ENCODE peak calls at places on chromosomes 16 and 17, in eight cellular contexts. I is prostate gland, N is A549, R is heart left ventricle, X is ovary, D is tibial nerve, W is suprapubic skin, Q is transverse colon. H is an unnamed sample.
A peak's percentile ranks its signal among the peaks of the same experiment; 100 is the strongest.

GRCh38 chr16:81367821-81368220 is 53.1 kb downstream of the GAN start:
- DNase-seq in I (no peak), N (no peak), R (no peak), X (no peak), D (no peak), W (no peak), Q (no peak), H (no peak)

GRCh38 chr17:61412860-61413653 is 13.4 kb downstream of the TBX2 start:
- DNase-seq in I (no peak), N (no peak), R (no peak), X (no peak), D (no peak), W (peak; percentile 65), Q (no peak), H (peak; percentile 41)

GRCh38 chr17:67696853-67697505 is 20.8 kb upstream of the NOL11 start:
- DNase-seq in I (no peak), N (no peak), R (no peak), X (no peak), D (no peak), W (no peak), Q (no peak), H (no peak)

GRCh38 chr16:30723725-30724355 is 24.4 kb upstream of the PHKG2 start:
- DNase-seq in I (no peak), N (no peak), R (no peak), X (no peak), D (no peak), W (no peak), Q (no peak), H (peak; percentile 42)

GRCh38 chr16:66425651-66426050 is 1.4 kb upstream of the BEAN1 start:
- DNase-seq in I (no peak), N (no peak), R (no peak), X (no peak), D (no peak), W (no peak), Q (no peak), H (peak; percentile 25)

GRCh38 chr17:81083125-81083765 is 48.3 kb downstream of the BAIAP2 start:
- DNase-seq in I (peak; percentile 85), N (no peak), R (no peak), X (no peak), D (no peak), W (no peak), Q (no peak), H (no peak)

GRCh38 chr17:32755045-32755805 is 121.7 kb downstream of the MYO1D start:
- DNase-seq in I (no peak), N (peak; percentile 55), R (no peak), X (no peak), D (no peak), W (no peak), Q (no peak), H (no peak)

GRCh38 chr16:47644166-47644565 is 183.0 kb downstream of the PHKB start:
- DNase-seq in I (no peak), N (no peak), R (peak; percentile 39), X (no peak), D (no peak), W (no peak), Q (no peak), H (no peak)

GRCh38 chr16:67198238-67198734 is 645 bp upstream of the ELMO3 start:
- DNase-seq in I (peak; percentile 47), N (peak; percentile 93), R (no peak), X (peak; percentile 44), D (no peak), W (no peak), Q (peak; percentile 78), H (peak; percentile 73)

GRCh38 chr16:81473066-81473488 is 28.5 kb downstream of the CMIP start:
- DNase-seq in I (no peak), N (no peak), R (no peak), X (no peak), D (no peak), W (no peak), Q (no peak), H (no peak)

GRCh38 chr16:27235938-27236245 is 32.6 kb downstream of the KDM8 start:
- DNase-seq in I (no peak), N (no peak), R (no peak), X (no peak), D (no peak), W (no peak), Q (no peak), H (no peak)

GRCh38 chr17:61309857-61310256 is 89.8 kb upstream of the TBX2 start:
- DNase-seq in I (no peak), N (no peak), R (no peak), X (no peak), D (no peak), W (no peak), Q (no peak), H (no peak)

GRCh38 chr17:30819941-30820705 is 4.4 kb downstream of the CRLF3 start:
- DNase-seq in I (no peak), N (no peak), R (no peak), X (no peak), D (no peak), W (no peak), Q (no peak), H (no peak)

GRCh38 chr16:3578121-3578520 is 918 bp upstream of the NLRC3 start:
- DNase-seq in I (no peak), N (no peak), R (no peak), X (no peak), D (no peak), W (no peak), Q (peak; percentile 14), H (no peak)

GRCh38 chr16:3579776-3580175 is 2.6 kb upstream of the NLRC3 start:
- DNase-seq in I (no peak), N (no peak), R (no peak), X (no peak), D (no peak), W (no peak), Q (no peak), H (no peak)

GRCh38 chr16:3577302-3577752 is at the start of gene NLRC3:
- DNase-seq in I (no peak), N (no peak), R (no peak), X (no peak), D (no peak), W (no peak), Q (peak; percentile 28), H (peak; percentile 77)

GRCh38 chr16:3580271-3580670 is 3.1 kb upstream of the NLRC3 start:
- DNase-seq in I (no peak), N (no peak), R (no peak), X (no peak), D (no peak), W (no peak), Q (no peak), H (peak; percentile 47)

DNA sequence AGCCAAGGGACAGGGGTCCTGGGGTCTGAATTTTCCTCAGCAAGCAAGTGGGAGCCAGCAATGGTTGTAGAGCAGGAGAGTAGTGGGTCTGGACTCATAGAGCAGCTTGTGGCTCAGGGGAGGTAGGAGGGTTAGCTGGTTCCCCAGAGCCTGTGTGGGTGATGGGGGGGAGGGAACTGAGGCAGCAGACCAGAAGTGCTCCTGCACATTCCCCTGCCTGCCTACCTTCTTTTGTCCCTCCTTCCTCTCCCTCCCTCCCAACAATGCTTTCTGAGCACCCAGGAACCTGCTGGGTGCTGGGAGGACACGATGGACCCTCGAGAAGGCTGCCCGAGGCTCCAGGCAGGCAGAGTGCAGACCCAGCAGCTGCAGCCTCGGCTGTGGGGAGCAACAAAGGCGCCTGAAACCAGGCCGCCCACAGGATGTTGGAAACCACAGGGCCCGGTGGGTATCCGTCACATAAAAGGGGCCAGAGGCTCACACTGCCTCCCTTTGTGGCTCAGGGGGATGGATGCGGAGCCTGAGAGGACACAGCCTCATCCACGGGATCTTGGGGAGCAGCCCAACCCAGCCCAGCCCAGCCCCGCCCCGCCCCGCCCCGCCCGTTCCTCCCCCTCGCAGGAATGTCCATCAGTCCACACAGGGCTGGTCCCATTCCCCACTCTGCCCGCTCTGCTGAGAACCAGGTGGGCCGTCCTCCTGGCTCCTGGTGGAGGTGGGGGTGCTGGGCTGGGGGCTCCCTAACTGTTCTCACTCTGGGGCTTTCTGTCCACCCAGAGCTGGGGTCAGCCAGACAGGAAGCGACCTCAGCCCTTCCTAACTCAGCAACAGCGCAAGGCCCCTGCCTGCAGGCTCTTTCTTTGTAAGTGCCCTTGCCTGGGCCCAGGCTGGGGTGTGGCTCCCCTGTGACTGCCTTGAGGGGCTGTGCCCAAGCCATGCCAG is 1.7 kb upstream of the NLRC3 start:
- DNase-seq in I (no peak), N (no peak), R (no peak), X (no peak), D (no peak), W (no peak), Q (peak; percentile 62), H (peak; percentile 86)
- H3K27ac ChIP-seq in I (no peak overlapping the region), N (no peak overlapping the region), R (no peak overlapping the region), X (no peak overlapping the region), D (no peak overlapping the region), W (no peak overlapping the region), Q (peak overlapping the region; percentile 39), H (peak overlapping the region; percentile 61)

GRCh38 chr17:50943575-50943933 is 77.4 kb upstream of the TOB1 start:
- DNase-seq in I (no peak), N (no peak), R (no peak), X (peak; percentile 15), D (peak; percentile 12), W (peak; percentile 43), Q (peak; percentile 19), H (peak; percentile 46)
- TF ChIP-seq POLR2A in I (no peak), N (peak; percentile 29), R (no peak), X (no peak), D (no peak), W (no peak), Q (no peak), H (peak; percentile 18)

DNA sequence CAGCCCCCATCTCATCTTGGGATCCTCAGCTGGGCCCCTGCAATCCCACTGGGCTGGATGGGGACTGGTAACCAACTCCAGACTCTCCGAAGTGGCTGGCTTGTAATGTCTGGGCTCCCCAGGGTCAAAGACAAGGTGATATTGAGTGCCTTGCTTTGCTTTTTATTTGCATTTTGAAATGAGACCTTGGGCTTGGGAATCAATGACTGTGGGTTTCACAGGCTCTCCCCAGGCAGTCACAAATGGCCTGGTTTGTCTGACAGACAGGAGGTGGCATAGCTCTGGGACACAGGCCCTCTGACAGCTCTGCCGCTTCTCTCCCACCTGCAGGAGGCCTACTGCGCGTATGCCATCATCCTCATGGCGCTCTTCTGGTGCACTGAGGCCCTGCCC is 15.4 kb downstream of the SLC13A2 start:
- DNase-seq in I (no peak), N (no peak), R (no peak), X (no peak), D (no peak), W (no peak), Q (no peak), H (no peak)
- H3K27ac ChIP-seq in I (no peak overlapping the region), N (no peak overlapping the region), R (no peak overlapping the region), X (no peak overlapping the region), D (no peak overlapping the region), W (no peak overlapping the region), Q (no peak overlapping the region), H (no peak overlapping the region)

GRCh38 chr16:64254443-64255367 is 867.2 kb downstream of the CDH11 start:
- DNase-seq in I (no peak), N (no peak), R (no peak), X (no peak), D (no peak), W (no peak), Q (no peak), H (no peak)

GRCh38 chr16:64253525-64253924 is 868.3 kb downstream of the CDH11 start:
- DNase-seq in I (no peak), N (no peak), R (no peak), X (no peak), D (no peak), W (no peak), Q (no peak), H (no peak)

GRCh38 chr16:64253114-64253513 is 868.7 kb downstream of the CDH11 start:
- DNase-seq in I (no peak), N (no peak), R (no peak), X (no peak), D (no peak), W (no peak), Q (no peak), H (no peak)

GRCh38 chr16:64250866-64251265 is 871.0 kb downstream of the CDH11 start:
- DNase-seq in I (no peak), N (no peak), R (no peak), X (no peak), D (no peak), W (no peak), Q (no peak), H (no peak)

GRCh38 chr16:64251742-64252141 is 870.1 kb downstream of the CDH11 start:
- DNase-seq in I (no peak), N (no peak), R (no peak), X (no peak), D (no peak), W (no peak), Q (no peak), H (no peak)
- TF ChIP-seq POLR2A in I (no peak), N (no peak), R (no peak), X (no peak), D (no peak), W (no peak), Q (no peak), H (no peak)

H was measured in Peyer's patch.